ENCODE peak calls at places on chromosomes 7 and 10, in five cellular contexts. S is SK-N-SH, J is PC-3, Z is GM23248, P is PC-9. L is an unnamed sample. For H3F3A, the result is how much of the 10 kb centered on the place peaks cover.

GRCh38 chr10:47022311-47023131 is 111.3 kb downstream of the PTPN20 start:
- DNase-seq in S (no peak), J (no peak), Z (no peak), P (no peak), L (no peak)

GRCh38 chr10:78552261-78552811 is 516.4 kb upstream of the ZMIZ1 start:
- DNase-seq in S (no peak), J (no peak), Z (peak), P (no peak), L (no peak)

GRCh38 chr7:55121249-55121648 is 102.4 kb downstream of the EGFR start:
- DNase-seq in S (no peak), J (no peak), Z (no peak), P (peak), L (no peak)

GRCh38 chr10:80655898-80656297 is 118.2 kb downstream of the SH2D4B start:
- DNase-seq in S (no peak), J (no peak), Z (no peak), P (no peak), L (no peak)

GRCh38 chr10:111784386-111784785 is 399.2 kb downstream of the GPAM start:
- DNase-seq in S (no peak), J (no peak), Z (peak), P (no peak), L (no peak)

GRCh38 chr10:91604936-91605534 is 27.8 kb downstream of the PPP1R3C start:
- DNase-seq in S (no peak), J (peak), Z (peak), P (no peak), L (no peak)

GRCh38 chr10:118595598-118596425 is at the start of gene PRLHR:
- DNase-seq in S (peak), J (no peak), Z (peak), P (no peak), L (peak)

GRCh38 chr10:34854147-34854601 is 39.1 kb upstream of the PARD3 start:
- DNase-seq in S (no peak), J (peak), Z (peak), P (peak), L (no peak)

GRCh38 chr10:109892885-109893284 is 30.4 kb downstream of the XPNPEP1 start:
- DNase-seq in S (no peak), J (no peak), Z (peak), P (no peak), L (peak)

GRCh38 chr7:133491319-133491718 is 238.4 kb downstream of the EXOC4 start:
- DNase-seq in S (no peak), J (no peak), Z (no peak), P (no peak), L (no peak)

GRCh38 chr10:48389272-48389671 is 82.8 kb downstream of the MAPK8 start:
- DNase-seq in S (no peak), J (no peak), Z (no peak), P (no peak), L (no peak)

GRCh38 chr7:78601728-78602127 is 803.2 kb downstream of the PHTF2 start:
- DNase-seq in S (no peak), J (no peak), Z (peak), P (no peak), L (no peak)

GRCh38 chr7:92832623-92833023 is 3.8 kb downstream of the CDK6 start:
- DNase-seq in S (no peak), J (peak), Z (no peak), P (no peak), L (no peak)

GRCh38 chr7:154781369-154782303 is 221.3 kb downstream of the PAXIP1 start:
- DNase-seq in S (no peak), J (no peak), Z (no peak), P (no peak), L (no peak)

GRCh38 chr10:68560201-68560915 is at the start of gene TET1:
- DNase-seq in S (peak), J (peak), Z (peak), P (peak), L (peak)

GRCh38 chr7:143913945-143914615 is 12.1 kb upstream of the TCAF1 start:
- DNase-seq in S (no peak), J (no peak), Z (no peak), P (no peak), L (no peak)

GRCh38 chr7:117728858-117729257 is 144.4 kb downstream of the CTTNBP2 start:
- DNase-seq in S (no peak), J (no peak), Z (no peak), P (no peak), L (peak)

GRCh38 chr7:130071701-130072622 is 1.6 kb downstream of the KLHDC10 start:
- DNase-seq in S (peak), J (peak), Z (peak), P (peak), L (peak)

DNA sequence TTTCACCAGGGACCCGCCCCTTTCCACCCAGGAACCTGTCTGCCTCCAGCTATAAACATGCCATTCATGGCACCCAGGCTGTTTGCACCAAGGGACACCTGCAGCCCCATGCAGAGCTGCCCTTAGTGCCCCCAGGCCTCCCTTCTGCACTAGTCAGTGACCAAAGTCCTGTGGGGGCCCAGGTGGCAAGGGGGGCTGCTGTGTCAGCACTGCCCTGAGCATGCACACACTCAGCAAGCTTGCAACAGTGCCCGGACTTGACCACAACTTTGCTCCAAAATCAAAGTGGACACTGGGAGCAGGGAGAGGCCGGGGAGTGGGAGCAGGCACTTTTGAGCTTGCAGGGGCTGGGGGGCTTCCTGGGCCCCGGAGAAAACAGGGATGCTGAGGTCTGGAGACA is 192.9 kb upstream of the MBL2 start:
- DNase-seq in S (no peak), J (no peak), Z (no peak), P (no peak), L (no peak)
- H2AFZ ChIP-seq in S (no peak), J (no peak), Z (no peak), P (no peak), L (no peak)

GRCh38 chr10:26743091-26743490 is 45.6 kb downstream of the PDSS1 start:
- DNase-seq in S (no peak), J (no peak), Z (peak), P (no peak), L (no peak)
- H3F3A ChIP-seq in S (under half), J (under half), Z (half or more), P (under half), L (under half)

GRCh38 chr7:37449621-37450020 is 957 bp upstream of the ELMO1 start:
- DNase-seq in S (no peak), J (no peak), Z (no peak), P (no peak), L (peak)
- H2AFZ ChIP-seq in S (no peak), J (no peak), Z (no peak), P (no peak), L (no peak)

GRCh38 chr7:26191974-26192479 is 8.5 kb downstream of the HNRNPA2B1 start:
- DNase-seq in S (no peak), J (no peak), Z (no peak), P (no peak), L (no peak)
- H3F3A ChIP-seq in S (half or more), J (half or more), Z (half or more), P (half or more), L (half or more)

L was measured in neural progenitor cell.